ENCODE peak calls at places on chromosomes 4 and X, in five cellular contexts. W, T, G, D and F are unnamed samples.

GRCh38 chrX:43958529-43958928 is 14.7 kb downstream of the NDP start:
- DNase-seq in D (peak), G (no peak), W (peak), T (peak), F (peak)

GRCh38 chr4:147134536-147135210 is 189.0 kb upstream of the TTC29 start:
- DNase-seq in G (no peak), D (peak), T (no peak), W (no peak), F (no peak)

GRCh38 chrX:66728818-66729271 is 90.0 kb upstream of the EDA2R start:
- DNase-seq in D (peak), W (peak), T (peak), G (peak), F (peak)

GRCh38 chr4:186216465-186217024 is 10.8 kb upstream of the KLKB1 start:
- DNase-seq in D (no peak), G (no peak), W (no peak), T (no peak), F (no peak)

GRCh38 chrX:140756948-140757347 is 47.4 kb downstream of the LINC00632 start:
- DNase-seq in T (no peak), W (no peak), D (no peak), G (no peak), F (no peak)

GRCh38 chrX:119008122-119008744 is 33.8 kb downstream of the LONRF3 start:
- DNase-seq in G (peak), T (no peak), D (peak), W (peak), F (peak)

GRCh38 chr4:99847362-99847976 is 30.8 kb downstream of the DAPP1 start:
- DNase-seq in T (no peak), G (no peak), D (no peak), W (no peak), F (no peak)

GRCh38 chrX:120457766-120458180 is 11.3 kb downstream of the LAMP2 start:
- DNase-seq in T (no peak), G (no peak), D (peak), W (peak), F (peak)

GRCh38 chrX:70439016-70439415 is 5.6 kb upstream of the DLG3 start:
- DNase-seq in G (no peak), D (peak), W (peak), T (no peak), F (no peak)

GRCh38 chrX:129316461-129316860 is 206.8 kb downstream of the SMARCA1 start:
- DNase-seq in D (no peak), W (no peak), T (no peak), G (no peak), F (no peak)

GRCh38 chrX:12443534-12444098 is 305.3 kb downstream of the FRMPD4 start:
- DNase-seq in D (no peak), T (no peak), W (no peak), G (no peak), F (peak)

GRCh38 chrX:132171478-132171877 is 43.7 kb upstream of the FRMD7 start:
- DNase-seq in D (peak), T (no peak), W (peak), G (no peak), F (no peak)
- TF ChIP-seq CTCF in D (no peak), T (no peak), W (no peak), G (no peak), F (no peak)

DNA sequence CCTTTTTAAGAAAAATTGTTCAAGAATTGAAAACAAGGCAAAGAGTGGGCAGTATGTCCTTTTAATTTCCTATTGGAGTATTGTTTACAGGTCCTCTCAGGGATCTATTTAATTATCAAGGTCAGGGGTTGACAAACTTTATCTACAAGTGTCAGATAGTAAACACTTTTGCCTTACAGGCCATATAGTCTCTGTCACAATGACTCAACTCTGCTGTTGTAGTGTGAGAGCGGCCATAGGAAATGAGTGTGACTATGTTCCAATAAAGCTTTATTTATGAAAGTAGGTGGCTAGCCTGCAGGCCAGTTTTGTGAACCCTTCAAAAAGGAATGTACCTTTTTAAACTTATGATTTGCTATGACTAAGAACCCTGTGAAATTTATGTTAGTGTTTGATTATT is 156.1 kb downstream of the GPAT3 start:
- DNase-seq in W (no peak), T (no peak), G (no peak), D (no peak), F (no peak)
- H3K4me3 ChIP-seq in W (no peak), T (no peak), G (no peak), D (no peak), F (no peak)

GRCh38 chrX:56802921-56803848 is 74.1 kb downstream of the NBDY start:
- DNase-seq in T (no peak), G (peak), D (peak), W (peak), F (no peak)
- TF ChIP-seq CTCF in T (no peak), G (peak), D (peak), W (peak), F (peak)

DNA sequence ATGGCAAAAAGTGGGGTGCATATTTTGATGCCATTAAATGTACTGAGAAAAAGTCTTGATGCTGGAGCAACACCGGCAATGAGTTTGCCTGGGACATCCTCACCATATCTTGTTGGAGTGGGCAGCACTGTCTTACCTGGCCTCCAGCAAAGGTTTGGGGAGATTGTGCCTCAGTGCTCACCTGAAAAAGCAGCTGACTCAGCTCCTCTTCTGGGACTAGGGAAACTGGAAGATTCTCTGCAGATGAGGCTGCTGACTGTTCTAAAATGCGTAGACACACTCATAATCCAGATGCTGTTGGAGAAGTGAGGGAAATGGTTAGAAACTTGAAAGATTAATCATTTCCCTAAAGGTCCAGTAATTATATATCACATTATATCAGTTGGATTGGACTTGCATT is 593.7 kb upstream of the HS3ST1 start:
- DNase-seq in T (no peak), G (no peak), D (no peak), W (no peak), F (no peak)
- H3K4me3 ChIP-seq in T (no peak), G (no peak), D (no peak), W (no peak), F (no peak)

DNA sequence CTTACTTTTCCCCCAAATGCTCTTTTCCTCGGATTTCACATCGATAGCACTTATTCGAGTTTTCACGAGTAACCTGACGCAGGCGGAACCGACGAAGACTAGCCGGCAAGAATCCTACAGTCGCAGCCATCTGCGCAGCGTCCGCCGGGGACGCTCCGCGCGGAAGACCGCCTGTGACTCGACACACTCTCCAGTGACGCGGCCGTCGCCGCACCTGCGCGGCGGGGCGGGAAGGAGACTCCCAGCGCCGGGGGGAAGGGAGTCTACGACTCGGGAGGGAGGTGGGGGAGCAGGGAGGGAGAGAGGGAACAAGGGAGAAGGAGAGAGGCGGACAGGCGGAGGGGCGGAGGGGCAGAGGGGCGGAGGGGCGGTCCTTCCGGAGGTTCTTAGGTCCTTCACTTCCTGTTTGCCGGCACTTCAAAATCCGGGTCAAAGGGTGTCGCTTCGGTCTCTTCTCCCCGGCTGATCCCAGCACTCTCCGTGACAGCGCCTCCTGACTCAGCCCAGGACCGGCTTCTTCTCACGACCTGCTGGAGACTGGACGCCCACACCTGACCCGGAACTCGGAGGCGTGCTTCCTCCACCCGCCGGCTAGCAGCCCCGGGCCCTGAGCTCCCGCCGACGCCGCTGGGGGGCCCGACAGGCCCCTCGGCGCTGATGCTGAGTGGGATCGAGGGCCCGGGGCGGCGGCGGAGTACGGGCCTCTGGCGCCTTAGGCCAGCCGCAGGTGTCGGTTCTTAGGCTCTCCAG is at the start of gene USP38:
- DNase-seq in G (peak), T (peak), D (peak), W (peak), F (peak)
- TF ChIP-seq CTCF in G (no peak), T (no peak), D (no peak), W (no peak), F (no peak)

GRCh38 chr4:52052475-52052780 is 1.3 kb downstream of the SPATA18 start:
- DNase-seq in G (no peak), W (peak), T (no peak), D (peak), F (no peak)
- H3K4me3 ChIP-seq in G (peak), W (peak), T (no peak), D (peak), F (peak)

GRCh38 chr4:157014621-157015591 is 43.3 kb upstream of the PDGFC start:
- DNase-seq in T (no peak), G (no peak), W (peak), D (peak), F (peak)
- TF ChIP-seq CTCF in T (no peak), G (no peak), W (peak), D (peak), F (no peak)

GRCh38 chr4:13546855-13547562 is 2.7 kb upstream of the NKX3-2 start:
- DNase-seq in G (no peak), W (no peak), D (no peak), T (no peak), F (no peak)
- H3K4me3 ChIP-seq in G (peak), W (no peak), D (no peak), T (peak), F (peak)

DNA sequence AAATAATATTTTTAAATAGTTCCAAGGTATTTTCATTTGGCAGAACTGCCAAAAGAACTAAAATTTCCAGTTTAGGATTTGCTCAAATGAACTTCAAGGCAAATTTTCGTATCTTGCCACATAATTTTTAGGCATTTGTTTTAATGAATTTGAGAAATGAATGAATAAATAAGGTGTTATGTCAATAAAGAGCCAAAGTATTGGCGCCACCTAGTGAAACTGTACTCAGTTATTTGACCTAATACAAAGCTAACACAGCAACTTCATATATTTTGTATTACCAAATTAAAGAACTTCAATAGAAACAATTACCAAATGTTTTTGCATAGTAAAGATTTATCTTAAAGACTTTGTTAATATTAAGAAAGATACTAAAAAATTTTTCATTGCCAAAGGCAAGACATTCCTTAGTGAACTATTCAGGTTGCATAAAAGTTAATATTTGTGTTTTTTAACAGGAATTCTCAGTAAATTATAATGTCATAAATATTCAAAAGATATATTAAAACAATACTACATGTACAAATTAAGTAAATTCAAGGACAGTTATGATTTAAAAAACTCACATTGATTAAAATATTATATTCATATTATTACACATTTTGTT is 50.3 kb downstream of the STPG2 start:
- DNase-seq in T (no peak), D (peak), G (no peak), W (peak), F (peak)
- TF ChIP-seq CTCF in T (peak), D (peak), G (peak), W (peak), F (peak)